ENCODE peak calls at places on chromosomes 7 and 10, in seven cellular contexts. W is adrenal gland; Z is hepatocyte; P is IMR-90; O is tibial nerve; V is right lobe of liver; M is CD4-positive, CD25-positive, alpha-beta regulatory T cell. L is an unnamed sample. For H3K9me3, the result is how much of the 10 kb centered on the place peaks cover.

GRCh38 chr7:28958235-28958945 is at the start of gene TRIL:
- DNase-seq in O (peak), W (peak), V (peak), Z (peak), M (no peak), P (peak), L (peak)

GRCh38 chr10:11454160-11454559 is 157.3 kb downstream of the USP6NL start:
- DNase-seq in M (no peak), Z (no peak), V (no peak), O (no peak), P (no peak), W (no peak), L (no peak)

GRCh38 chr10:102413053-102413705 is 5.4 kb downstream of the PSD start:
- DNase-seq in Z (no peak), V (no peak), W (no peak), P (no peak), O (no peak), M (peak), L (peak)

GRCh38 chr7:38195804-38196595 is 18.0 kb downstream of the STARD3NL start:
- DNase-seq in W (no peak), O (no peak), M (no peak), V (no peak), P (peak), Z (no peak), L (no peak)

GRCh38 chr10:3861785-3862184 is 76.8 kb upstream of the KLF6 start:
- DNase-seq in W (no peak), V (no peak), Z (no peak), O (no peak), M (no peak), P (no peak), L (no peak)

GRCh38 chr7:100173806-100174495 is 3.2 kb downstream of the GPC2 start:
- DNase-seq in V (peak), M (no peak), O (no peak), W (no peak), P (no peak), Z (no peak), L (no peak)

GRCh38 chr7:830069-830468 is 2.2 kb upstream of the SUN1 start:
- DNase-seq in Z (no peak), O (no peak), V (no peak), M (no peak), P (no peak), W (no peak), L (no peak)

GRCh38 chr10:17116193-17116592 is 13.4 kb downstream of the CUBN start:
- DNase-seq in O (no peak), V (no peak), Z (no peak), P (no peak), M (no peak), W (no peak), L (no peak)

GRCh38 chr10:116744163-116744788 is 1.9 kb upstream of the HSPA12A start:
- DNase-seq in Z (no peak), W (no peak), O (no peak), M (no peak), P (no peak), V (no peak), L (no peak)

GRCh38 chr10:132129431-132129830 is 57.3 kb upstream of the DPYSL4 start:
- DNase-seq in P (no peak), M (no peak), V (peak), O (no peak), Z (no peak), W (no peak), L (peak)

GRCh38 chr7:76201732-76202665 is at the start of gene SRRM3:
- DNase-seq in V (peak), M (peak), Z (peak), P (peak), O (peak), W (peak), L (peak)

GRCh38 chr7:1555046-1555812 is 776 bp downstream of the TMEM184A start:
- DNase-seq in W (peak), Z (peak), V (peak), O (no peak), P (peak), M (no peak), L (peak)

GRCh38 chr10:132421377-132422168 is 24.6 kb downstream of the PWWP2B start:
- DNase-seq in V (peak), Z (peak), P (peak), W (peak), M (no peak), O (peak), L (peak)

GRCh38 chr7:139734395-139734794 is 43.4 kb downstream of the HIPK2 start:
- DNase-seq in M (no peak), V (no peak), W (no peak), Z (peak), P (peak), O (no peak), L (peak)

GRCh38 chr10:132533571-132534260 is 3.9 kb upstream of the INPP5A start:
- DNase-seq in Z (no peak), O (no peak), M (no peak), W (peak), V (no peak), P (no peak), L (no peak)

GRCh38 chr7:101390901-101391301 is 28.2 kb downstream of the COL26A1 start:
- DNase-seq in V (peak), P (no peak), W (peak), M (peak), Z (peak), O (peak), L (peak)

GRCh38 chr10:118738422-118738821 is 16.3 kb downstream of the CACUL1 start:
- DNase-seq in P (no peak), O (no peak), M (no peak), V (no peak), W (no peak), Z (no peak), L (no peak)

GRCh38 chr10:72320676-72321247 is 34.0 kb downstream of the DNAJB12 start:
- DNase-seq in Z (peak), P (peak), M (no peak), O (no peak), W (peak), V (peak), L (peak)

GRCh38 chr10:60828489-60828852 is 50.2 kb downstream of the CDK1 start:
- DNase-seq in M (no peak), V (no peak), Z (no peak), P (peak), O (no peak), W (no peak), L (no peak)

DNA sequence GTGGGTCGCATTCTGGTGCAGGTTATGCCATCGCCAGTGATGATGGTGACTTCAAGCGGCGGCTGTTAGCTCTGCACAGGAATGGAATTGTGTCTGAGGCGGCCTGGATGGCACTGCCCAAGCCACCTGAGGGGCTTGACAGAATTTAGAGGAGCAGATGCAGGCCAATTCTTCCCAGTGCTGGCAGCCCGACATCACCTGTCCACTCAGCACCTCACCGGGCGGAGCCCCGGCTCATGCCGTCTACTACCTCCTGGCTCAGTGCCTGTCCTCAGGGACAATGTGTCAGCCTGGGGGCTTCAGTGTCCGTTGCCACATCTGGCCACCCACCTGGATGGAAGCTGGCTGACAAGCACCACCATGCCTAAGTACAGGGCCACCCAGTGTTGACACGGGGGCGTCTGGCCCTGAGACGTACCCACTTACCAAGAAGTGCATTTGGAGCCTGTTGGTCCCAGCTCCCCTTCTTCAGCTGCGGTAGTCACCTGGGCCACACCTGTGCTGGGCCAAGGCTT is 420.5 kb upstream of the MKI67 start:
- DNase-seq in V (no peak), O (no peak), M (no peak), P (no peak), Z (no peak), W (no peak), L (no peak)
- H3K9me3 ChIP-seq in V (under half), O (under half), M (under half), P (under half), Z (under half), W (under half), L (under half)

GRCh38 chr7:157789942-157790341 is 453.1 kb downstream of the DNAJB6 start:
- DNase-seq in Z (no peak), O (no peak), W (no peak), V (peak), M (no peak), P (no peak), L (no peak)

GRCh38 chr7:157791261-157791660 is 454.5 kb downstream of the DNAJB6 start:
- DNase-seq in O (no peak), P (no peak), Z (no peak), W (no peak), V (no peak), M (no peak), L (no peak)

GRCh38 chr7:157788573-157788972 is 451.8 kb downstream of the DNAJB6 start:
- DNase-seq in V (peak), O (no peak), W (no peak), P (no peak), M (no peak), Z (no peak), L (no peak)

GRCh38 chr7:157787275-157787701 is 450.5 kb downstream of the DNAJB6 start:
- DNase-seq in P (no peak), M (no peak), W (no peak), Z (no peak), V (peak), O (no peak), L (no peak)

GRCh38 chr7:157789094-157789493 is 452.3 kb downstream of the DNAJB6 start:
- DNase-seq in O (no peak), P (no peak), Z (no peak), V (peak), W (no peak), M (no peak), L (no peak)
- H3K9me3 ChIP-seq in O (under half), P (half or more), Z (under half), V (under half), W (under half), M (under half), L (under half)

GRCh38 chr7:141960687-141961422 is 12.7 kb downstream of the TAS2R38 start:
- DNase-seq in V (no peak), O (no peak), W (no peak), P (no peak), M (no peak), Z (no peak), L (no peak)
- H3K9me3 ChIP-seq in V (under half), O (under half), W (under half), P (under half), M (under half), Z (under half), L (under half)

DNA sequence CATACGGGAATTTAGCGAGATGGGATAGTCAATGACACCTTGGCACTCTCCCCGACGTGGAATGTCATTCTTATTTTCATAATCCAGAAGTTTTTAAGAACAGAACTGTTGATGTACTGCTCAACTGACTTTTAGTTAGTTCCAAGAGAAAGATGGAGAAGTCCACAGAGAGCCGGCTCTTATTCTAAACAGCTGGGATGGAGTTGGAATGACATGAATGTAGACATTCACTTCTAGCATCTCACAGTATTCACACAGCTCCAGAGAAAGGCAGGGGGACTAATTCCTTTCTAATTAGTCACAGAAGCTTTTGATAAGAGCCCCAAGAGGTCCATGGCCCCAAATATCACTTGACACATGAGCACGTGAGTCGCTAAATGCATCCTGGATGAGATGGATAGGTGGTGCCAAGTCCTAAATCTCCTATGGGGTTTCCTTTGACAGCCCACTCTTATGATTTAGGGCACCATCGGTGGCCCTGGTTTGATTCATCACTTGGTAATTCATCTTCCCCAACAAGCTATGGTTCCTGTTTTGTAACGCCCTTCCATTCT is 420.3 kb upstream of the AUTS2 start:
- DNase-seq in W (no peak), M (no peak), Z (no peak), V (no peak), P (no peak), O (no peak), L (no peak)
- H3K9me3 ChIP-seq in W (under half), M (under half), Z (under half), V (under half), P (under half), O (under half), L (under half)

DNA sequence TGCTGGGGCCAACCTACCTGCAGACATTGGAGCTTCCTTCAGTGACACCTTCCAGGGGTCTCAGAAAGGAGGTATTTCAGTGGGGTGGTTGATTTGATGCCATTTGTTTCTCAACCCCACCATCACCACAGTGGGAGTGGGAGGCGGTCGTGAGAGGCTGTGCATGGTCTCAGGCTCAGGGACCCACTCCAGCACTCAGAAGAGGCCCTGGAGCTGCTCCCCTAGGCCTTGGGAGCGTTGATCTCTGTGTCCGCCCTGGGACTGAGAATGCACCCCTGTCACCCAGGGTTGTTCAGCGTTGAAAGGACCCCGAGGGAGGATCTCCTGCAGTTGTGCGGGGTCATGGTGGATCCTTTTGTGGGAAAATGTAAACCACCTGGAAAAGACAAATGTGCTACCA is 410.6 kb downstream of the GLRX3 start:
- DNase-seq in O (no peak), M (no peak), Z (no peak), V (no peak), W (no peak), P (no peak), L (no peak)
- H3K9me3 ChIP-seq in O (under half), M (under half), Z (under half), V (under half), W (under half), P (under half), L (under half)

GRCh38 chr7:153541903-153542302 is 510.3 kb upstream of the DPP6 start:
- DNase-seq in M (no peak), V (no peak), W (no peak), P (no peak), Z (no peak), O (no peak), L (no peak)
- H3K9me3 ChIP-seq in M (under half), V (under half), W (under half), P (under half), Z (under half), O (under half), L (under half)

L was measured in SJCRH30.